ENCODE peak calls at places on chromosome 14, in seven cellular contexts. One of them, this sample, is unnamed.

GRCh38 chr14:90518941-90519256 is 122.1 kb downstream of the CALM1 start:
- DNase-seq in astrocyte of the cerebellum: no peak
- DNase-seq in ascending aorta: no peak
- DNase-seq in AG10803: peak
- DNase-seq in foreskin fibroblast: peak
- DNase-seq in GM23248: peak
- DNase-seq in right cardiac atrium: no peak
- DNase-seq in this sample: no peak

GRCh38 chr14:35414365-35414764 is 9.8 kb upstream of the NFKBIA start:
- DNase-seq in astrocyte of the cerebellum: no peak
- DNase-seq in ascending aorta: no peak
- DNase-seq in AG10803: peak
- DNase-seq in foreskin fibroblast: peak
- DNase-seq in GM23248: peak
- DNase-seq in right cardiac atrium: no peak
- DNase-seq in this sample: no peak

GRCh38 chr14:51546099-51546498 is 105.6 kb upstream of the FRMD6 start:
- DNase-seq in astrocyte of the cerebellum: no peak
- DNase-seq in ascending aorta: no peak
- DNase-seq in AG10803: no peak
- DNase-seq in foreskin fibroblast: no peak
- DNase-seq in GM23248: no peak
- DNase-seq in right cardiac atrium: no peak
- DNase-seq in this sample: no peak

GRCh38 chr14:91220581-91221000 is 23.9 kb downstream of the GPR68 start:
- DNase-seq in astrocyte of the cerebellum: no peak
- DNase-seq in ascending aorta: no peak
- DNase-seq in AG10803: no peak
- DNase-seq in foreskin fibroblast: no peak
- DNase-seq in GM23248: no peak
- DNase-seq in right cardiac atrium: no peak
- DNase-seq in this sample: no peak

GRCh38 chr14:102568115-102568614 is 24.3 kb upstream of the RCOR1 start:
- DNase-seq in astrocyte of the cerebellum: no peak
- DNase-seq in ascending aorta: no peak
- DNase-seq in AG10803: no peak
- DNase-seq in foreskin fibroblast: no peak
- DNase-seq in GM23248: no peak
- DNase-seq in right cardiac atrium: no peak
- DNase-seq in this sample: no peak

GRCh38 chr14:93970589-93970966 is 5.8 kb downstream of the ASB2 start:
- DNase-seq in astrocyte of the cerebellum: no peak
- DNase-seq in ascending aorta: no peak
- DNase-seq in AG10803: no peak
- DNase-seq in foreskin fibroblast: no peak
- DNase-seq in GM23248: peak
- DNase-seq in right cardiac atrium: peak
- DNase-seq in this sample: no peak

GRCh38 chr14:95150910-95151309 is 6.4 kb downstream of the DICER1 start:
- DNase-seq in astrocyte of the cerebellum: no peak
- DNase-seq in ascending aorta: no peak
- DNase-seq in AG10803: no peak
- DNase-seq in foreskin fibroblast: no peak
- DNase-seq in GM23248: no peak
- DNase-seq in right cardiac atrium: no peak
- DNase-seq in this sample: no peak

GRCh38 chr14:57692671-57693070 is 173.2 kb downstream of the SLC35F4 start:
- DNase-seq in astrocyte of the cerebellum: peak
- DNase-seq in ascending aorta: no peak
- DNase-seq in AG10803: peak
- DNase-seq in foreskin fibroblast: peak
- DNase-seq in GM23248: peak
- DNase-seq in right cardiac atrium: no peak
- DNase-seq in this sample: peak

GRCh38 chr14:55073856-55074255 is 22.4 kb downstream of the MAPK1IP1L start:
- DNase-seq in astrocyte of the cerebellum: peak
- DNase-seq in ascending aorta: no peak
- DNase-seq in AG10803: peak
- DNase-seq in foreskin fibroblast: peak
- DNase-seq in GM23248: peak
- DNase-seq in right cardiac atrium: no peak
- DNase-seq in this sample: no peak
- H3K4me3 ChIP-seq in astrocyte of the cerebellum: no peak
- H3K4me3 ChIP-seq in ascending aorta: no peak
- H3K4me3 ChIP-seq in AG10803: no peak
- H3K4me3 ChIP-seq in foreskin fibroblast: no peak
- H3K4me3 ChIP-seq in GM23248: no peak
- H3K4me3 ChIP-seq in right cardiac atrium: no peak
- H3K4me3 ChIP-seq in this sample: no peak

DNA sequence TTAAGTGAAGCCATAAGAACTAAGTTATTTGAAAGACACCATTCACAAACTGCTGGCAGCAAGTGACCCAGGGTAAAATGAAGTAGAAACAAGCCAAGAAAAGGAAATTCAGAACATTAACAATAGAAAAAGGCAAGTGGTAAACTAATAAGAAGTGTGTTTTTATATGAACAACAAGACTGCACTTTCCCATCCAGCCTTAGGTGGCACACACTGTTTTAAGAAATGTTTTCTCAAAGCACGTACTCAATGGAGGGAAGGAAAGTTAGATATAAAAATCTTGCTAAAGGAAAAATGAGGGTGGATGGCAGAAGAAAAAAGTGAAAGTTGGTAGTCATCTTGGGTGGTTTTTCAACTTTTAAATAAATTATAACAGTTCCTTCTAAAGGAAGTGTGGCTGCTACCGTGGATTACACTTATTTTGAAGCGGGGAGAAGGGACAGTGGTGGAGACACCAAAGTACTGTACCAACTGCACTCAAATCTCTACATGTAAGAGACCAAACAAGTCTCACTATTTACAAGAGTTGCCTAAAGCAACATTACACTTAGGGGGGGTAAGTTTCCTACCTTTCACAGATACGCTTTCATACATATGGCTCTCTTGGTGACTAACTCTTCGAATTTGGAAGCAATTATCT is 58.8 kb downstream of the SEL1L start:
- DNase-seq in astrocyte of the cerebellum: no peak
- DNase-seq in ascending aorta: no peak
- DNase-seq in AG10803: no peak
- DNase-seq in foreskin fibroblast: no peak
- DNase-seq in GM23248: no peak
- DNase-seq in right cardiac atrium: no peak
- DNase-seq in this sample: no peak
- H3K4me3 ChIP-seq in astrocyte of the cerebellum: no peak
- H3K4me3 ChIP-seq in ascending aorta: no peak
- H3K4me3 ChIP-seq in AG10803: no peak
- H3K4me3 ChIP-seq in foreskin fibroblast: no peak
- H3K4me3 ChIP-seq in GM23248: no peak
- H3K4me3 ChIP-seq in right cardiac atrium: no peak
- H3K4me3 ChIP-seq in this sample: no peak

GRCh38 chr14:76919811-76920571 is 93.8 kb downstream of the LRRC74A start:
- DNase-seq in astrocyte of the cerebellum: no peak
- DNase-seq in ascending aorta: no peak
- DNase-seq in AG10803: peak
- DNase-seq in foreskin fibroblast: peak
- DNase-seq in GM23248: peak
- DNase-seq in right cardiac atrium: peak
- DNase-seq in this sample: peak
- H3K4me3 ChIP-seq in astrocyte of the cerebellum: no peak
- H3K4me3 ChIP-seq in ascending aorta: peak
- H3K4me3 ChIP-seq in AG10803: peak
- H3K4me3 ChIP-seq in foreskin fibroblast: no peak
- H3K4me3 ChIP-seq in GM23248: peak
- H3K4me3 ChIP-seq in right cardiac atrium: no peak
- H3K4me3 ChIP-seq in this sample: peak

GRCh38 chr14:28768549-28768870 is 1.9 kb downstream of the FOXG1 start:
- DNase-seq in astrocyte of the cerebellum: no peak
- DNase-seq in ascending aorta: no peak
- DNase-seq in AG10803: no peak
- DNase-seq in foreskin fibroblast: no peak
- DNase-seq in GM23248: no peak
- DNase-seq in right cardiac atrium: no peak
- DNase-seq in this sample: no peak

GRCh38 chr14:28769358-28769757 is 2.8 kb downstream of the FOXG1 start:
- DNase-seq in astrocyte of the cerebellum: no peak
- DNase-seq in ascending aorta: no peak
- DNase-seq in AG10803: no peak
- DNase-seq in foreskin fibroblast: no peak
- DNase-seq in GM23248: no peak
- DNase-seq in right cardiac atrium: no peak
- DNase-seq in this sample: no peak

GRCh38 chr14:28766505-28767238 is at the start of gene FOXG1:
- DNase-seq in astrocyte of the cerebellum: peak
- DNase-seq in ascending aorta: no peak
- DNase-seq in AG10803: peak
- DNase-seq in foreskin fibroblast: peak
- DNase-seq in GM23248: peak
- DNase-seq in right cardiac atrium: no peak
- DNase-seq in this sample: no peak

GRCh38 chr14:28767239-28767850 is 758 bp downstream of the FOXG1 start:
- DNase-seq in astrocyte of the cerebellum: no peak
- DNase-seq in ascending aorta: no peak
- DNase-seq in AG10803: no peak
- DNase-seq in foreskin fibroblast: no peak
- DNase-seq in GM23248: no peak
- DNase-seq in right cardiac atrium: no peak
- DNase-seq in this sample: no peak

DNA sequence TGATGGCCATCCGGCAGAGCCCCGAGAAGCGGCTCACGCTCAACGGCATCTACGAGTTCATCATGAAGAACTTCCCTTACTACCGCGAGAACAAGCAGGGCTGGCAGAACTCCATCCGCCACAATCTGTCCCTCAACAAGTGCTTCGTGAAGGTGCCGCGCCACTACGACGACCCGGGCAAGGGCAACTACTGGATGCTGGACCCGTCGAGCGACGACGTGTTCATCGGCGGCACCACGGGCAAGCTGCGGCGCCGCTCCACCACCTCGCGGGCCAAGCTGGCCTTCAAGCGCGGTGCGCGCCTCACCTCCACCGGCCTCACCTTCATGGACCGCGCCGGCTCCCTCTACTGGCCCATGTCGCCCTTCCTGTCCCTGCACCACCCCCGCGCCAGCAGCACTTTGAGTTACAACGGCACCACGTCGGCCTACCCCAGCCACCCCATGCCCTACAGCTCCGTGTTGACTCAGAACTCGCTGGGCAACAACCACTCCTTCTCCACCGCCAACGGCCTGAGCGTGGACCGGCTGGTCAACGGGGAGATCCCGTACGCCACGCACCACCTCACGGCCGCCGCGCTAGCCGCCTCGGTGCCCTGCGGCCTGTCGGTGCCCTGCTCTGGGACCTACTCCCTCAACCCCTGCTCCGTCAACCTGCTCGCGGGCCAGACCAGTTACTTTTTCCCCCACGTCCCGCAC is 1.4 kb downstream of the FOXG1 start:
- DNase-seq in astrocyte of the cerebellum: no peak
- DNase-seq in ascending aorta: no peak
- DNase-seq in AG10803: no peak
- DNase-seq in foreskin fibroblast: peak
- DNase-seq in GM23248: no peak
- DNase-seq in right cardiac atrium: no peak
- DNase-seq in this sample: no peak
- H3K4me3 ChIP-seq in astrocyte of the cerebellum: peak
- H3K4me3 ChIP-seq in ascending aorta: no peak
- H3K4me3 ChIP-seq in AG10803: peak
- H3K4me3 ChIP-seq in foreskin fibroblast: no peak
- H3K4me3 ChIP-seq in GM23248: no peak
- H3K4me3 ChIP-seq in right cardiac atrium: peak
- H3K4me3 ChIP-seq in this sample: no peak

GRCh38 chr14:85273952-85274351 is 256.0 kb upstream of the FLRT2 start:
- DNase-seq in astrocyte of the cerebellum: no peak
- DNase-seq in ascending aorta: no peak
- DNase-seq in AG10803: no peak
- DNase-seq in foreskin fibroblast: no peak
- DNase-seq in GM23248: no peak
- DNase-seq in right cardiac atrium: no peak
- DNase-seq in this sample: no peak
- H3K4me3 ChIP-seq in astrocyte of the cerebellum: no peak
- H3K4me3 ChIP-seq in ascending aorta: no peak
- H3K4me3 ChIP-seq in AG10803: no peak
- H3K4me3 ChIP-seq in foreskin fibroblast: no peak
- H3K4me3 ChIP-seq in GM23248: no peak
- H3K4me3 ChIP-seq in right cardiac atrium: no peak
- H3K4me3 ChIP-seq in this sample: no peak

GRCh38 chr14:22566845-22567244 is 22.2 kb downstream of the DAD1 start:
- DNase-seq in astrocyte of the cerebellum: no peak
- DNase-seq in ascending aorta: no peak
- DNase-seq in AG10803: no peak
- DNase-seq in foreskin fibroblast: no peak
- DNase-seq in GM23248: no peak
- DNase-seq in right cardiac atrium: no peak
- DNase-seq in this sample: no peak

GRCh38 chr14:22567437-22567836 is 21.6 kb downstream of the DAD1 start:
- DNase-seq in astrocyte of the cerebellum: no peak
- DNase-seq in ascending aorta: no peak
- DNase-seq in AG10803: no peak
- DNase-seq in foreskin fibroblast: no peak
- DNase-seq in GM23248: no peak
- DNase-seq in right cardiac atrium: no peak
- DNase-seq in this sample: no peak

GRCh38 chr14:22569749-22570131 is 19.3 kb downstream of the DAD1 start:
- DNase-seq in astrocyte of the cerebellum: no peak
- DNase-seq in ascending aorta: no peak
- DNase-seq in AG10803: no peak
- DNase-seq in foreskin fibroblast: no peak
- DNase-seq in GM23248: no peak
- DNase-seq in right cardiac atrium: no peak
- DNase-seq in this sample: no peak

GRCh38 chr14:22570132-22570949 is 18.7 kb downstream of the DAD1 start:
- DNase-seq in astrocyte of the cerebellum: peak
- DNase-seq in ascending aorta: no peak
- DNase-seq in AG10803: peak
- DNase-seq in foreskin fibroblast: peak
- DNase-seq in GM23248: peak
- DNase-seq in right cardiac atrium: peak
- DNase-seq in this sample: no peak

GRCh38 chr14:22569106-22569748 is 19.8 kb downstream of the DAD1 start:
- DNase-seq in astrocyte of the cerebellum: no peak
- DNase-seq in ascending aorta: no peak
- DNase-seq in AG10803: no peak
- DNase-seq in foreskin fibroblast: no peak
- DNase-seq in GM23248: peak
- DNase-seq in right cardiac atrium: no peak
- DNase-seq in this sample: no peak
- H3K4me3 ChIP-seq in astrocyte of the cerebellum: no peak
- H3K4me3 ChIP-seq in ascending aorta: no peak
- H3K4me3 ChIP-seq in AG10803: no peak
- H3K4me3 ChIP-seq in foreskin fibroblast: no peak
- H3K4me3 ChIP-seq in GM23248: no peak
- H3K4me3 ChIP-seq in right cardiac atrium: no peak
- H3K4me3 ChIP-seq in this sample: no peak

GRCh38 chr14:71529855-71530254 is 402.4 kb upstream of the RGS6 start:
- DNase-seq in astrocyte of the cerebellum: peak
- DNase-seq in ascending aorta: peak
- DNase-seq in AG10803: peak
- DNase-seq in foreskin fibroblast: peak
- DNase-seq in GM23248: peak
- DNase-seq in right cardiac atrium: peak
- DNase-seq in this sample: no peak
- H3K4me3 ChIP-seq in astrocyte of the cerebellum: no peak
- H3K4me3 ChIP-seq in ascending aorta: peak
- H3K4me3 ChIP-seq in AG10803: no peak
- H3K4me3 ChIP-seq in foreskin fibroblast: no peak
- H3K4me3 ChIP-seq in GM23248: peak
- H3K4me3 ChIP-seq in right cardiac atrium: no peak
- H3K4me3 ChIP-seq in this sample: no peak